ENCODE peak calls at places on chromosomes 16 and 17, in nine cellular contexts. One of them, this sample, is unnamed. For H3K4me1, the result is how much of the 10 kb centered on the place peaks cover.

GRCh38 chr16:19524356-19524865 is 669 bp downstream of the CCP110 start:
- DNase-seq in esophagus muscularis mucosa: no peak
- DNase-seq in suprapubic skin: no peak
- DNase-seq in tibial nerve: no peak
- DNase-seq in upper lobe of left lung: no peak
- DNase-seq in stomach: no peak
- DNase-seq in transverse colon: no peak
- DNase-seq in A549: no peak
- DNase-seq in H1: no peak
- DNase-seq in this sample: no peak

GRCh38 chr17:22507823-22508222 is 815.5 kb downstream of the KCNJ18 start:
- DNase-seq in transverse colon: no peak
- DNase-seq in suprapubic skin: no peak
- DNase-seq in H1: no peak
- DNase-seq in upper lobe of left lung: no peak
- DNase-seq in esophagus muscularis mucosa: no peak
- DNase-seq in tibial nerve: no peak
- DNase-seq in A549: peak
- DNase-seq in stomach: no peak
- DNase-seq in this sample: no peak

GRCh38 chr17:71330099-71330375 is 790.8 kb upstream of the SOX9 start:
- DNase-seq in A549: no peak
- DNase-seq in upper lobe of left lung: no peak
- DNase-seq in esophagus muscularis mucosa: no peak
- DNase-seq in stomach: no peak
- DNase-seq in H1: no peak
- DNase-seq in transverse colon: no peak
- DNase-seq in tibial nerve: no peak
- DNase-seq in suprapubic skin: no peak
- DNase-seq in this sample: no peak

GRCh38 chr16:86968866-86969265 is 348.3 kb downstream of the C16orf95 start:
- DNase-seq in suprapubic skin: no peak
- DNase-seq in esophagus muscularis mucosa: no peak
- DNase-seq in tibial nerve: no peak
- DNase-seq in transverse colon: no peak
- DNase-seq in H1: no peak
- DNase-seq in stomach: no peak
- DNase-seq in A549: no peak
- DNase-seq in upper lobe of left lung: no peak
- DNase-seq in this sample: no peak

GRCh38 chr17:15247891-15248529 is 17.1 kb downstream of the PMP22 start:
- DNase-seq in upper lobe of left lung: no peak
- DNase-seq in H1: no peak
- DNase-seq in A549: peak
- DNase-seq in transverse colon: no peak
- DNase-seq in esophagus muscularis mucosa: peak
- DNase-seq in stomach: no peak
- DNase-seq in tibial nerve: no peak
- DNase-seq in suprapubic skin: no peak
- DNase-seq in this sample: no peak

GRCh38 chr17:75996665-75997590 is 3.7 kb upstream of the CDK3 start:
- DNase-seq in tibial nerve: no peak
- DNase-seq in upper lobe of left lung: peak
- DNase-seq in transverse colon: peak
- DNase-seq in stomach: peak
- DNase-seq in H1: no peak
- DNase-seq in esophagus muscularis mucosa: no peak
- DNase-seq in A549: no peak
- DNase-seq in suprapubic skin: no peak
- DNase-seq in this sample: no peak

GRCh38 chr16:87974190-87974589 is 23.0 kb downstream of the BANP start:
- DNase-seq in A549: no peak
- DNase-seq in transverse colon: no peak
- DNase-seq in suprapubic skin: no peak
- DNase-seq in H1: no peak
- DNase-seq in stomach: no peak
- DNase-seq in upper lobe of left lung: no peak
- DNase-seq in esophagus muscularis mucosa: no peak
- DNase-seq in tibial nerve: no peak
- DNase-seq in this sample: no peak

GRCh38 chr17:13600475-13601316 is 1.0 kb downstream of the HS3ST3A1 start:
- DNase-seq in stomach: no peak
- DNase-seq in A549: no peak
- DNase-seq in esophagus muscularis mucosa: no peak
- DNase-seq in tibial nerve: no peak
- DNase-seq in upper lobe of left lung: no peak
- DNase-seq in suprapubic skin: no peak
- DNase-seq in H1: peak
- DNase-seq in transverse colon: no peak
- DNase-seq in this sample: peak

GRCh38 chr17:61063528-61063927 is 336.1 kb upstream of the TBX2 start:
- DNase-seq in H1: no peak
- DNase-seq in esophagus muscularis mucosa: no peak
- DNase-seq in A549: no peak
- DNase-seq in transverse colon: no peak
- DNase-seq in upper lobe of left lung: no peak
- DNase-seq in stomach: no peak
- DNase-seq in suprapubic skin: no peak
- DNase-seq in tibial nerve: no peak
- DNase-seq in this sample: no peak

GRCh38 chr16:83774066-83774465 is 33.7 kb upstream of the HSBP1 start:
- DNase-seq in A549: no peak
- DNase-seq in stomach: no peak
- DNase-seq in transverse colon: no peak
- DNase-seq in suprapubic skin: no peak
- DNase-seq in upper lobe of left lung: no peak
- DNase-seq in H1: no peak
- DNase-seq in esophagus muscularis mucosa: no peak
- DNase-seq in tibial nerve: no peak
- DNase-seq in this sample: no peak

DNA sequence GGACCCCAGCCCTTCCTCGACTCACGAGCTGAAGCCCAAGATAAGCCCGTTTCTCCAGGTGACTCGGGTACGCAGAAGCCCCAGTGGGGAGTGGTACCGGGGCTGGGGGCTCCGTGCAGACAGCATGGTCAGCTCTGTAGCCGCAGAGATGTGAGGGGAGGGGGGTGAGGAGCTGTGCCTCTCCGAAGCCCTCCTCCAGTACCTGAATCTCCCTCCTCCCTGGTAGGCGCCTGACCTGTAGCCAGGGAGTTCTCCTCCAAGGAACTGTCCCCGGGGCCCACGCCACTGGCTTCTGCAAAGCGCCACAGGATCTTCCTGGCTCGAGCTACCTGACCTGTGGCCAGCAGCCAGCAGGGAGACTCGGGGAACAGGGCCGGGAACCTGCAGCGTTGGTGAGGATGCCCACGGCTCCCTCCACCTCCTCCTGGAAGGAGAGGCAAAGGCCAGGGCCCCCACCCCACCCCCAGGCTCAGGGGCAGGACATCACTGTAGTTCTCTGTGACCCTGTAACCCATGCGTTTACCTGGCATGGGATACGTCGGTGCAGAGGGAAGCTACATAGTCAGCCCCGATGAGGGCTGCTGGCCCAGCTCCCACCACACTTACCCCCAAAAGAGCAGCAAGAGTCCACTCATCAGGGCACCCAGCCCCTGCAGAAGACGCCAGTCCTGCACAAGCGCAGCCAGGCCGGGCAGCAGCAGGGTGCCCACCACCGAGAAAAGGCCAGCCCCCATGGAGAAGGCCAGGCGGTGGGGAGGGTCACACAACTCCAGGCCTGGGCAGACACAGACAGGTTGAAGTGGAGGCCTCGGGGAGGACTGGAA is 1.7 kb downstream of the SLC22A31 start:
- DNase-seq in esophagus muscularis mucosa: no peak
- DNase-seq in stomach: no peak
- DNase-seq in upper lobe of left lung: no peak
- DNase-seq in tibial nerve: no peak
- DNase-seq in transverse colon: no peak
- DNase-seq in H1: peak
- DNase-seq in A549: no peak
- DNase-seq in suprapubic skin: no peak
- DNase-seq in this sample: no peak
- TF ChIP-seq EP300 in esophagus muscularis mucosa: no peak
- TF ChIP-seq EP300 in stomach: no peak
- TF ChIP-seq EP300 in upper lobe of left lung: no peak
- TF ChIP-seq EP300 in tibial nerve: no peak
- TF ChIP-seq EP300 in transverse colon: no peak
- TF ChIP-seq EP300 in H1: no peak
- TF ChIP-seq EP300 in A549: no peak
- TF ChIP-seq EP300 in suprapubic skin: no peak
- TF ChIP-seq EP300 in this sample: no peak

DNA sequence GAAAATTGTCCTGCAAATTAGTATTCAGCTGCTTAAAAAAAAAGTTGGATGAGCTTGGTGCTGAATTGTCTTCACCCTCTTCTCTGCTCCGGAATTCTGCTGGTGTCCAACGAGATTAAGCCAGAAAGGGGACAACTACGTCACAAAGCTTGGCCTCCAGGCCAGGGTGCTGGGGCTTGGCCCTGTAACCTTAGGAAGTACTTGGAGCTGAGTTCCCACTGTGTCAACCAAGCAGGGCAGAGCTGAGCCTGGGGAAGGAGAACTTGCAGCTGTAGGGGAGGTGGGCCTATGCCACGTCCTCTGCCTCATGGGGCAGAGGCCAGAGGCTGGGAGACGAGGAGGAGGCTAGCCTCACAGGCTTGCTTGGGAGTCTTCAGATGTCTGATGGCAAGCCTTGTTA is 71.2 kb downstream of the CLEC16A start:
- DNase-seq in tibial nerve: no peak
- DNase-seq in A549: no peak
- DNase-seq in upper lobe of left lung: no peak
- DNase-seq in transverse colon: no peak
- DNase-seq in stomach: no peak
- DNase-seq in H1: no peak
- DNase-seq in suprapubic skin: no peak
- DNase-seq in esophagus muscularis mucosa: no peak
- DNase-seq in this sample: no peak
- H3K27ac ChIP-seq in tibial nerve: no peak
- H3K27ac ChIP-seq in A549: peak
- H3K27ac ChIP-seq in upper lobe of left lung: no peak
- H3K27ac ChIP-seq in transverse colon: peak
- H3K27ac ChIP-seq in stomach: peak
- H3K27ac ChIP-seq in H1: no peak
- H3K27ac ChIP-seq in suprapubic skin: no peak
- H3K27ac ChIP-seq in esophagus muscularis mucosa: no peak
- H3K27ac ChIP-seq in this sample: no peak

DNA sequence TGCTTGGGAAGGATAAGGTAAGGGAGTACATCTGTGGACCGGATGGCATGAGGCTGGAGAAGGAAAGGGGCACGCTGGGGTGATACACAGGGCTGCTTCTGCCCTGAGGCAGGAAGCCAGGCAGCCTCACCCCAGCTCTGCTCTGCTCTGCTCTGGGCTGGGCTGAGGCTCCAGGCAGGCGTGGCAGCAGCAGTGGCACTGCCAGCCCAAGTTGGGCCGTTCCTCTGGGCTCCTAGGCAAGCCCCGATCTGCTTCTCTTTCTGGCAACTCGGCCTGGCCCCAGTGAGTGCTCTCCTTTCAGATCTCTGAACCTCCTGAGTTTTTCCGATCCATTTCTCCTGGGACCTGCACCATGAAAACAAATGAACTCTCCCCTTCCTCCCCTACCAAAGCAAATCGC is 44.9 kb downstream of the VAC14 start:
- DNase-seq in upper lobe of left lung: no peak
- DNase-seq in tibial nerve: no peak
- DNase-seq in A549: no peak
- DNase-seq in stomach: no peak
- DNase-seq in H1: no peak
- DNase-seq in transverse colon: no peak
- DNase-seq in suprapubic skin: no peak
- DNase-seq in esophagus muscularis mucosa: no peak
- DNase-seq in this sample: no peak
- H3K4me1 ChIP-seq in upper lobe of left lung: under half
- H3K4me1 ChIP-seq in tibial nerve: half or more
- H3K4me1 ChIP-seq in A549: under half
- H3K4me1 ChIP-seq in stomach: under half
- H3K4me1 ChIP-seq in H1: under half
- H3K4me1 ChIP-seq in transverse colon: under half
- H3K4me1 ChIP-seq in suprapubic skin: half or more
- H3K4me1 ChIP-seq in esophagus muscularis mucosa: under half
- H3K4me1 ChIP-seq in this sample: under half

GRCh38 chr17:50841949-50842354 is 6.6 kb downstream of the WFIKKN2 start:
- DNase-seq in A549: peak
- DNase-seq in stomach: peak
- DNase-seq in esophagus muscularis mucosa: no peak
- DNase-seq in upper lobe of left lung: peak
- DNase-seq in tibial nerve: peak
- DNase-seq in suprapubic skin: no peak
- DNase-seq in transverse colon: peak
- DNase-seq in H1: peak
- DNase-seq in this sample: peak

GRCh38 chr17:50842506-50843149 is 7.2 kb downstream of the WFIKKN2 start:
- DNase-seq in esophagus muscularis mucosa: no peak
- DNase-seq in upper lobe of left lung: no peak
- DNase-seq in A549: no peak
- DNase-seq in suprapubic skin: no peak
- DNase-seq in tibial nerve: no peak
- DNase-seq in stomach: no peak
- DNase-seq in H1: no peak
- DNase-seq in transverse colon: no peak
- DNase-seq in this sample: no peak

GRCh38 chr17:50840311-50840851 is 5.0 kb downstream of the WFIKKN2 start:
- DNase-seq in esophagus muscularis mucosa: no peak
- DNase-seq in H1: no peak
- DNase-seq in stomach: no peak
- DNase-seq in tibial nerve: no peak
- DNase-seq in upper lobe of left lung: no peak
- DNase-seq in A549: no peak
- DNase-seq in suprapubic skin: no peak
- DNase-seq in transverse colon: no peak
- DNase-seq in this sample: no peak

GRCh38 chr17:50839591-50840310 is 4.4 kb downstream of the WFIKKN2 start:
- DNase-seq in tibial nerve: no peak
- DNase-seq in A549: no peak
- DNase-seq in transverse colon: no peak
- DNase-seq in H1: no peak
- DNase-seq in upper lobe of left lung: no peak
- DNase-seq in esophagus muscularis mucosa: no peak
- DNase-seq in stomach: no peak
- DNase-seq in suprapubic skin: no peak
- DNase-seq in this sample: no peak

DNA sequence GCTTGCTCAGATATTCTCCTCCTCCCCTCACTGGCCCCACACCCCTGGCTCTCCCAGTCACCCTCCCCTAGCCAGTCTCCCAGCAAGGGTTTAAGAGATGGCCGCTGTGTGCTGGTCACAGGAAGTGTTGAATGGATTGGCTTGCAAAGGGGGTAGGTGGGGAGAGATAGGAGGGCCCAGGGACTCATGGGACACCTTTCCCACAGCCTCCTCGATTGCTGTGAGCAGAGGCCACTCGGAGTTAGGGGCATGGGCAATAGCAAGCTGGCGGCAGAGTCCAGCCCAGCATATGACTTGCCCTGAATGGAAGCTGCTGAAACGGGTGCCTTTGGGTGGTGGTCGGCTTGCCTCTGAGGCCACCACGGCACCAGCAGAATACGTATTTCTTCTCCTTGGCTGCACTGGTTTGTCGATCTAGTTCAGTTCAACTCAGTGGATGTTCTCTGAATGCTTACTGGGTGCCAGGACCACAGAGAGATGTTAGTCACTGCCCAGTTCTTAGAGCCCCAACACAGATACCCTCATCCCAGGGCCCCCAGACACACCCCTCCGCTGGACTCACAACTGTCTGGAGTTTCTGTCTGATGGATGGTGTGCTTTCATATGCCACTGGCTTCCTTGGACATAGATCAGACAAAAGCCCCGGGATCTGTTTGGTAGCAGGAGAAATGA is 6.0 kb downstream of the WFIKKN2 start:
- DNase-seq in H1: no peak
- DNase-seq in upper lobe of left lung: no peak
- DNase-seq in stomach: no peak
- DNase-seq in tibial nerve: no peak
- DNase-seq in A549: no peak
- DNase-seq in esophagus muscularis mucosa: no peak
- DNase-seq in transverse colon: no peak
- DNase-seq in suprapubic skin: no peak
- DNase-seq in this sample: no peak
- TF ChIP-seq EP300 in H1: no peak
- TF ChIP-seq EP300 in upper lobe of left lung: no peak
- TF ChIP-seq EP300 in stomach: no peak
- TF ChIP-seq EP300 in tibial nerve: no peak
- TF ChIP-seq EP300 in A549: no peak
- TF ChIP-seq EP300 in esophagus muscularis mucosa: no peak
- TF ChIP-seq EP300 in transverse colon: no peak
- TF ChIP-seq EP300 in suprapubic skin: no peak
- TF ChIP-seq EP300 in this sample: no peak

This sample was measured in ovary.